ENCODE peak calls at places on chromosomes 3 and 15, in four cellular contexts. Y is GM23338, F is M059J, T is anterior cingulate cortex. D is an unnamed sample.

GRCh38 chr15:31353931-31354330 is 27.3 kb downstream of the KLF13 start:
- DNase-seq in Y (no peak), F (peak; percentile 67), T (peak; percentile 44), D (no peak)

GRCh38 chr3:23235264-23235663 is 32.1 kb downstream of the UBE2E2 start:
- DNase-seq in Y (no peak), F (no peak), T (no peak), D (no peak)

GRCh38 chr3:116517308-116517707 is 72.0 kb upstream of the LSAMP start:
- DNase-seq in Y (peak; percentile 72), F (peak; percentile 1), T (no peak), D (no peak)

GRCh38 chr3:35739964-35740527 is 100.7 kb downstream of the ARPP21 start:
- DNase-seq in Y (no peak), F (no peak), T (no peak), D (no peak)

GRCh38 chr15:89088605-89089315 is 504 bp downstream of the ABHD2 start:
- DNase-seq in Y (peak; percentile 42), F (peak; percentile 39), T (no peak), D (no peak)

GRCh38 chr3:157119369-157119951 is 40.5 kb downstream of the CCNL1 start:
- DNase-seq in Y (no peak), F (no peak), T (no peak), D (no peak)

GRCh38 chr3:36393563-36393962 is 13.3 kb downstream of the STAC start:
- DNase-seq in Y (no peak), F (no peak), T (no peak), D (no peak)

GRCh38 chr3:72054976-72055375 is 270.0 kb upstream of the PROK2 start:
- DNase-seq in Y (no peak), F (no peak), T (no peak), D (no peak)

GRCh38 chr3:130772124-130772523 is 25.5 kb upstream of the PIK3R4 start:
- DNase-seq in Y (no peak), F (no peak), T (no peak), D (no peak)

GRCh38 chr3:163056874-163057497 is 1560.4 kb downstream of the OTOL1 start:
- DNase-seq in Y (peak; percentile 89), F (peak; percentile 25), T (no peak), D (peak; percentile 50)

GRCh38 chr3:70748593-70748992 is 436.2 kb upstream of the MDFIC2 start:
- DNase-seq in Y (peak; percentile 30), F (no peak), T (no peak), D (no peak)

GRCh38 chr15:75452968-75453702 is 1.6 kb upstream of the SIN3A start:
- DNase-seq in Y (peak; percentile 91), F (peak; percentile 52), T (peak; percentile 41), D (peak; percentile 55)

GRCh38 chr3:129442486-129442885 is 2.5 kb downstream of the IFT122 start:
- DNase-seq in Y (no peak), F (no peak), T (no peak), D (no peak)

GRCh38 chr3:154598166-154598565 is 168.2 kb upstream of the GPR149 start:
- DNase-seq in Y (no peak), F (no peak), T (no peak), D (no peak)

GRCh38 chr3:102532901-102533300 is 98.1 kb downstream of the ZPLD1 start:
- DNase-seq in Y (no peak), F (peak; percentile 93), T (no peak), D (no peak)

GRCh38 chr3:80770106-80771079 is 991.1 kb downstream of the GBE1 start:
- DNase-seq in Y (peak; percentile 55), F (no peak), T (no peak), D (no peak)

GRCh38 chr15:90594297-90594696 is 64.6 kb downstream of the CRTC3 start:
- DNase-seq in Y (peak; percentile 45), F (peak; percentile 77), T (peak; percentile 31), D (peak; percentile 91)

GRCh38 chr15:33142708-33143107 is 51.8 kb downstream of the FMN1 start:
- DNase-seq in Y (no peak), F (no peak), T (no peak), D (no peak)

GRCh38 chr3:136929984-136930671 is 27.7 kb upstream of the IL20RB start:
- DNase-seq in Y (no peak), F (no peak), T (peak; percentile 1), D (peak; percentile 35)

GRCh38 chr15:58275785-58276184 is 137.6 kb downstream of the AQP9 start:
- DNase-seq in Y (no peak), F (no peak), T (no peak), D (no peak)

GRCh38 chr15:50106438-50106837 is 12.6 kb downstream of the ATP8B4 start:
- DNase-seq in Y (no peak), F (no peak), T (no peak), D (no peak)

GRCh38 chr3:31086698-31087097 is 192.2 kb upstream of the GADL1 start:
- DNase-seq in Y (no peak), F (no peak), T (no peak), D (peak; percentile 51)

GRCh38 chr3:182482692-182483091 is 310.6 kb upstream of the ATP11B start:
- DNase-seq in Y (no peak), F (no peak), T (no peak), D (no peak)

GRCh38 chr3:141524988-141525387 is 38.2 kb downstream of the RASA2 start:
- DNase-seq in Y (no peak), F (no peak), T (no peak), D (no peak)

GRCh38 chr3:45406812-45407211 is 18.4 kb downstream of the LARS2 start:
- DNase-seq in Y (no peak), F (no peak), T (peak; percentile 26), D (no peak)

GRCh38 chr15:82647835-82648256 is 683 bp upstream of the CPEB1 start:
- DNase-seq in Y (peak; percentile 70), F (peak; percentile 4), T (no peak), D (no peak)

D was measured in lung.